ENCODE peak calls at places on chromosome 4, in five cellular contexts. C is IMR-90, Z is foreskin fibroblast, B is cardiac muscle cell, Q is SK-N-SH. Y is an unnamed sample.

GRCh38 chr4:8538703-8539567 is 41.3 kb upstream of the GPR78 start:
- DNase-seq in Q (no peak), B (peak; percentile 18), Z (peak; percentile 71), C (peak; percentile 75), Y (no peak)

GRCh38 chr4:108345862-108346530 is 177.3 kb upstream of the LEF1 start:
- DNase-seq in B (peak; percentile 46), C (peak; percentile 4), Q (no peak), Z (no peak), Y (peak; percentile 23)

GRCh38 chr4:112170451-112170993 is 25.3 kb downstream of the FAM241A start:
- DNase-seq in Q (no peak), C (peak; percentile 92), Z (peak; percentile 93), B (peak; percentile 85), Y (peak; percentile 55)

GRCh38 chr4:3237711-3238560 is 11.0 kb upstream of the MSANTD1 start:
- DNase-seq in Z (no peak), B (no peak), C (no peak), Q (no peak), Y (no peak)

GRCh38 chr4:98658287-98659105 is at the start of gene TSPAN5:
- DNase-seq in Q (peak; percentile 95), B (peak; percentile 89), C (peak; percentile 67), Z (peak; percentile 89), Y (no peak)

GRCh38 chr4:54840992-54841768 is 183.4 kb downstream of the KIT start:
- DNase-seq in C (peak; percentile 2), B (peak; percentile 29), Z (peak; percentile 12), Q (peak; percentile 11), Y (no peak)

GRCh38 chr4:52091811-52092210 is 40.7 kb downstream of the SPATA18 start:
- DNase-seq in B (no peak), Z (peak; percentile 58), C (peak; percentile 62), Q (no peak), Y (no peak)

GRCh38 chr4:169621754-169622481 is 1.5 kb downstream of the CLCN3 start:
- DNase-seq in Q (peak; percentile 22), B (peak; percentile 62), Z (peak; percentile 52), C (peak; percentile 90), Y (no peak)

GRCh38 chr4:184397516-184398163 is 76.7 kb downstream of the IRF2 start:
- DNase-seq in C (no peak), Z (no peak), B (peak; percentile 32), Q (no peak), Y (no peak)

GRCh38 chr4:149690726-149691125 is 124.9 kb downstream of the IQCM start:
- DNase-seq in Q (no peak), B (no peak), C (no peak), Z (no peak), Y (no peak)

GRCh38 chr4:142549248-142549647 is 296.9 kb downstream of the INPP4B start:
- DNase-seq in C (no peak), Z (no peak), Q (no peak), B (no peak), Y (no peak)

GRCh38 chr4:159267023-159267939 is 164.4 kb downstream of the RAPGEF2 start:
- DNase-seq in C (peak; percentile 48), Z (no peak), Q (peak; percentile 46), B (peak; percentile 46), Y (no peak)

GRCh38 chr4:45350438-45350837 is 624.1 kb upstream of the GNPDA2 start:
- DNase-seq in Z (no peak), Q (no peak), C (no peak), B (peak; percentile 56), Y (no peak)

GRCh38 chr4:119498520-119498919 is 130.1 kb downstream of the PDE5A start:
- DNase-seq in B (peak; percentile 62), Q (no peak), C (peak; percentile 59), Z (no peak), Y (no peak)

GRCh38 chr4:75512336-75513211 is 1.6 kb downstream of the RCHY1 start:
- DNase-seq in B (peak; percentile 67), C (peak; percentile 54), Z (no peak), Q (no peak), Y (no peak)

GRCh38 chr4:78056265-78057129 is 626 bp upstream of the FRAS1 start:
- DNase-seq in C (peak; percentile 24), Z (peak; percentile 79), B (peak; percentile 90), Q (peak; percentile 75), Y (no peak)

GRCh38 chr4:85901500-85901899 is 426.6 kb downstream of the ARHGAP24 start:
- DNase-seq in Z (peak; percentile 1), C (peak; percentile 43), B (no peak), Q (no peak), Y (peak; percentile 14)

GRCh38 chr4:79087091-79087490 is 147.9 kb upstream of the PAQR3 start:
- DNase-seq in Q (no peak), B (no peak), C (no peak), Z (no peak), Y (no peak)

GRCh38 chr4:48380583-48381167 is 39.3 kb downstream of the SLAIN2 start:
- DNase-seq in Z (no peak), B (no peak), C (no peak), Q (no peak), Y (no peak)

GRCh38 chr4:93302310-93302709 is 526.2 kb upstream of the ATOH1 start:
- DNase-seq in B (no peak), C (no peak), Z (no peak), Q (no peak), Y (no peak)

GRCh38 chr4:169008478-169008877 is 1.6 kb downstream of the CBR4 start:
- DNase-seq in Z (no peak), B (no peak), Q (no peak), C (no peak), Y (no peak)

GRCh38 chr4:76060506-76060905 is 14.0 kb upstream of the ART3 start:
- DNase-seq in C (no peak), B (no peak), Z (no peak), Q (no peak), Y (no peak)

GRCh38 chr4:75895744-75896314 is 6.4 kb downstream of the PPEF2 start:
- DNase-seq in C (peak; percentile 18), Z (peak; percentile 6), Q (peak; percentile 50), B (peak; percentile 45), Y (no peak)

GRCh38 chr4:27790911-27791310 is 930.3 kb downstream of the STIM2 start:
- DNase-seq in B (no peak), Q (no peak), C (peak; percentile 11), Z (no peak), Y (no peak)

GRCh38 chr4:110610940-110611785 is 11.7 kb downstream of the PITX2 start:
- DNase-seq in C (no peak), Q (no peak), B (no peak), Z (no peak), Y (no peak)

GRCh38 chr4:63589796-63590195 is 819.5 kb downstream of the TECRL start:
- DNase-seq in B (no peak), Z (no peak), C (no peak), Q (no peak), Y (no peak)

GRCh38 chr4:47289805-47290204 is 173.7 kb downstream of the COMMD8 start:
- DNase-seq in Q (no peak), B (no peak), C (no peak), Z (no peak), Y (no peak)

GRCh38 chr4:134200811-134201215 is 776 bp downstream of the PABPC4L start:
- DNase-seq in Q (no peak), C (no peak), B (peak; percentile 15), Z (no peak), Y (no peak)

GRCh38 chr4:175813841-175814240 is 1.8 kb upstream of the GPM6A start:
- DNase-seq in B (no peak), Q (no peak), Z (no peak), C (no peak), Y (no peak)

GRCh38 chr4:176277162-176277904 is 8.3 kb upstream of the ASB5 start:
- DNase-seq in B (peak; percentile 74), Z (peak; percentile 59), C (peak; percentile 71), Q (peak; percentile 51), Y (no peak)

GRCh38 chr4:112521123-112522116 is 5.4 kb upstream of the NEUROG2 start:
- DNase-seq in Q (no peak), Z (no peak), C (no peak), B (no peak), Y (no peak)

GRCh38 chr4:144699565-144699964 is 53.6 kb downstream of the HHIP start:
- DNase-seq in B (peak; percentile 73), Z (no peak), C (peak; percentile 38), Q (no peak), Y (no peak)

GRCh38 chr4:1305781-1306455 is 16.2 kb downstream of the MAEA start:
- DNase-seq in Z (no peak), B (no peak), C (no peak), Q (no peak), Y (no peak)

GRCh38 chr4:8258813-8259212 is 10.7 kb upstream of the HTRA3 start:
- DNase-seq in Z (no peak), B (no peak), C (no peak), Q (no peak), Y (no peak)

GRCh38 chr4:151417766-151418376 is 8.9 kb downstream of the FHIP1A start:
- DNase-seq in C (no peak), Q (no peak), B (no peak), Z (no peak), Y (no peak)

GRCh38 chr4:81913427-81913878 is 441.7 kb upstream of the RASGEF1B start:
- DNase-seq in Z (no peak), B (peak; percentile 72), Q (peak; percentile 46), C (peak; percentile 31), Y (no peak)

GRCh38 chr4:153234923-153235322 is 30.7 kb downstream of the TRIM2 start:
- DNase-seq in Q (no peak), Z (no peak), B (peak; percentile 53), C (peak; percentile 57), Y (no peak)

GRCh38 chr4:41590591-41590990 is 52.6 kb downstream of the LIMCH1 start:
- DNase-seq in Z (no peak), C (no peak), B (no peak), Q (peak; percentile 50), Y (no peak)
- TF ChIP-seq CTCF in Z (no peak), C (no peak), B (no peak), Q (no peak), Y (no peak)

DNA sequence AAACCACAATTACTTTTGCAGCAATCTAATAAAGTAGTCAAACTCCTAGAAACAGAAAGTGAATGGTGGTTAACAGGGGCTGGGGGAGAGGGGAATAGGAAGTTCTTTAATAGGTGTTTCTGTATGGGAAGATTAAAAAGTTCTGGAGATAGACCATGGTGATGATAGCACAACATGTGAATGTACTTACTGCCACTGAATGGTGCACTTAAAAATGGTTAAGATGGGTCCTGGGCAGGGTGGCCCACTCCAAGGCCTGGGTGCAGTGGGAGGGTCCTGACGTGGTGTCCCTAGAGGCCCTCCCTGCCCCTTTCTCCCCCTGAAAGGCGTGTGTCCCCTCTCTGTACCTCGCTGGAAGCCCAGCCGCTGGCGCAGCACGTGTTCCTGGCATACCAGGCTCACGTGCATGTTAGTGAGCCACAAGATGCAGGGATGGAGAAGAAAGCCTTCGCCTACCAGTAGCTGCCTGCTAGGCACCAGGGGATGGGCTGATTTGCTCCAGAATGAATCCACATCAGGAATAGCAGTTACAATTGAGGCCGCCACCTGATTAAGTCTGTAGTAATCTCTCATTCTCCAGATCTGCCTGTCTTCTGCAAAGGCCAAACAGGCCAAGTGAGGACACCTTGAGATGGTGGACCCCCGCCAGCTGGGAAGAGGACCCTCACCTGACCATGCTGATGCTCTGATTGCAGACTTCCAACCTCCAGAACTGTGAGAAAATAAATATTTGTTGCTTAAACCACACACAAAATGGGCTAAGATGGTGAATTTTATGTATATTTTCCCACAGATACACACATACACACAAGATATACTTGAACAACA is 67.5 kb downstream of the COQ2 start:
- DNase-seq in Z (no peak), B (no peak), Q (no peak), C (no peak), Y (no peak)
- H3K4me3 ChIP-seq in Z (no peak overlapping the region), B (no peak overlapping the region), Q (no peak overlapping the region), C (no peak overlapping the region), Y (no peak overlapping the region)

GRCh38 chr4:97548943-97549583 is 594.2 kb downstream of the STPG2 start:
- DNase-seq in B (no peak), Q (no peak), C (no peak), Z (no peak), Y (no peak)
- TF ChIP-seq CTCF in B (no peak), Q (peak; percentile 28), C (no peak), Z (no peak), Y (no peak)

GRCh38 chr4:122733805-122734155 is 1.3 kb downstream of the BBS12 start:
- DNase-seq in C (no peak), B (no peak), Z (no peak), Q (no peak), Y (no peak)
- H3K4me3 ChIP-seq in C (no peak overlapping the region), B (peak overlapping the region; percentile 48), Z (peak overlapping the region; percentile 68), Q (peak overlapping the region; percentile 70), Y (no peak overlapping the region)

Y was measured in AG04449.